ENCODE peak calls at places on chromosome 6, in six cellular contexts. H is GM23338, B is neural progenitor cell, S is GM23248, K is PC-3, C is HCT116. E is an unnamed sample.
A peak's percentile ranks its signal among the peaks of the same experiment; 100 is the strongest.

GRCh38 chr6:11043552-11043960 is 549 bp downstream of the ELOVL2 start:
- DNase-seq in S (peak; percentile 30), B (no peak), C (no peak), H (peak; percentile 44), K (no peak), E (peak; percentile 32)

GRCh38 chr6:162358625-162359024 is 368.9 kb downstream of the PRKN start:
- DNase-seq in B (no peak), C (no peak), K (no peak), H (no peak), S (no peak), E (no peak)

GRCh38 chr6:41785689-41786450 is 1.6 kb upstream of the TOMM6 start:
- DNase-seq in S (peak; percentile 54), H (peak; percentile 57), B (no peak), K (no peak), C (no peak), E (peak; percentile 34)

GRCh38 chr6:119444642-119445557 is 95.3 kb upstream of the MAN1A1 start:
- DNase-seq in B (no peak), K (no peak), H (no peak), C (no peak), S (peak; percentile 11), E (no peak)

GRCh38 chr6:144423167-144423566 is 138.0 kb downstream of the UTRN start:
- DNase-seq in C (no peak), H (peak; percentile 39), S (no peak), B (peak; percentile 54), K (no peak), E (no peak)

GRCh38 chr6:7172605-7173185 is 64.9 kb downstream of the RREB1 start:
- DNase-seq in C (no peak), K (no peak), S (peak; percentile 71), H (no peak), B (no peak), E (no peak)

GRCh38 chr6:160750276-160750689 is 48.2 kb downstream of the PLG start:
- DNase-seq in C (peak; percentile 18), K (peak; percentile 58), S (peak; percentile 43), H (peak; percentile 85), B (peak; percentile 64), E (peak; percentile 39)

GRCh38 chr6:14763139-14763538 is 482.7 kb upstream of the JARID2 start:
- DNase-seq in C (no peak), S (peak; percentile 60), B (no peak), K (peak; percentile 46), H (no peak), E (peak; percentile 44)

GRCh38 chr6:121491576-121491975 is 56.1 kb downstream of the GJA1 start:
- DNase-seq in B (peak; percentile 26), S (no peak), K (no peak), C (no peak), H (peak; percentile 29), E (no peak)

GRCh38 chr6:30612213-30612612 is 4.8 kb downstream of the PPP1R10 start:
- DNase-seq in K (peak; percentile 45), B (peak; percentile 26), S (peak; percentile 66), C (no peak), H (no peak), E (no peak)
- H3K4me1 ChIP-seq in K (peaks cover 30% of the 10 kb centered on the region), B (peaks cover 23% of the 10 kb centered on the region), S (peaks cover 23% of the 10 kb centered on the region), C (peaks cover 9% of the 10 kb centered on the region), H (peaks cover 13% of the 10 kb centered on the region), E (peaks cover 13% of the 10 kb centered on the region)

GRCh38 chr6:154852700-154853099 is 119.5 kb downstream of the SCAF8 start:
- DNase-seq in H (no peak), B (no peak), S (peak; percentile 17), C (no peak), K (peak; percentile 71), E (no peak)
- TF ChIP-seq EZH2phosphoT487 in H (no peak), B (no peak), S (no peak), C (no peak), K (no peak), E (no peak)

GRCh38 chr6:135182993-135183531 is 2.0 kb downstream of the MYB start:
- DNase-seq in S (peak; percentile 9), K (peak; percentile 39), H (peak; percentile 70), B (peak; percentile 52), C (no peak), E (peak; percentile 58)
- TF ChIP-seq EZH2 in S (peak; percentile 95), K (no peak), H (no peak), B (peak; percentile 67), C (no peak), E (peak; percentile 39)

GRCh38 chr6:111844921-111845320 is 28.3 kb downstream of the FYN start:
- DNase-seq in S (no peak), H (peak; percentile 66), K (no peak), B (peak; percentile 67), C (no peak), E (no peak)

GRCh38 chr6:111846061-111846460 is 27.2 kb downstream of the FYN start:
- DNase-seq in B (no peak), S (no peak), H (no peak), C (no peak), K (no peak), E (no peak)

GRCh38 chr6:111844376-111844775 is 28.9 kb downstream of the FYN start:
- DNase-seq in H (no peak), S (no peak), C (no peak), B (peak; percentile 30), K (no peak), E (no peak)

GRCh38 chr6:111846511-111847409 is 26.5 kb downstream of the FYN start:
- DNase-seq in K (no peak), S (peak; percentile 43), B (no peak), C (no peak), H (no peak), E (no peak)

DNA sequence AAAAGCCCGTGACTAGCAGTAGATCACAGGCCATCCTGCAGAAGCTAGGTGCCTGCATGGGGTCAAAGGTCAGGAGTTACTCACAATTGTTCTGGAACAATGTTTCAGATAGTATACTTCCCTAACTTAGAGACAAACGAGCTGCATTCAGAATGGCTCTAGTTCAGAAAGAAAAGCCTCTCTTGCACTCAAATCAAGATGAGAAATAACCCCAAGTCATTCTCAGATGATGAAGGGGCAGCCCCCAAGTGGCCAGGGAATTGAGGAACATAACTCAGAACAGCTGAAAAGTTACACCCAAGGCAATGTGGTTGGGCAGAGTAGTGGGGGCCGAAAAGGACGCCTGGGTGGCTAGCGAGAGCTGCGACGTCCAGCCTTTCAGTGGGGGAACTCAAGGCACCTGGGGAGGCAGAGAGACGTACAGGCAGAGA is 27.8 kb downstream of the FYN start:
- DNase-seq in C (no peak), B (peak; percentile 39), K (no peak), H (peak; percentile 30), S (no peak), E (peak; percentile 15)
- H3K4me1 ChIP-seq in C (no peaks in the 10 kb centered on the region), B (peaks cover 82% of the 10 kb centered on the region), K (peaks cover 8% of the 10 kb centered on the region), H (peaks cover 74% of the 10 kb centered on the region), S (peaks cover 13% of the 10 kb centered on the region), E (peaks cover 31% of the 10 kb centered on the region)